ENCODE peak calls at places on chromosome 5, in ten cellular contexts. C, T, B, U, F, Q, M, S, P and H are unnamed samples.
A peak's percentile ranks its signal among the peaks of the same experiment; 100 is the strongest.

GRCh38 chr5:58825899-58826298 is 243.0 kb downstream of the RAB3C start:
- DNase-seq in C (no peak), T (no peak), B (no peak), U (no peak), F (no peak), Q (no peak), M (no peak), S (no peak), P (peak; percentile 8), H (no peak)

GRCh38 chr5:121745407-121745806 is 106.3 kb upstream of the FTMT start:
- DNase-seq in C (no peak), T (no peak), B (no peak), U (no peak), F (no peak), Q (no peak), M (no peak), S (no peak), P (no peak), H (no peak)

GRCh38 chr5:118293378-118293777 is 695.0 kb downstream of the DTWD2 start:
- DNase-seq in C (no peak), T (no peak), B (no peak), U (no peak), F (no peak), Q (no peak), M (no peak), S (no peak), P (no peak), H (no peak)

GRCh38 chr5:122816726-122817125 is 28.7 kb upstream of the SNX24 start:
- DNase-seq in C (peak; percentile 1), T (no peak), B (no peak), U (no peak), F (no peak), Q (no peak), M (no peak), S (no peak), P (no peak), H (no peak)

GRCh38 chr5:63125392-63125791 is 546.8 kb downstream of the LRRC70 start:
- DNase-seq in C (no peak), T (no peak), B (no peak), U (no peak), F (no peak), Q (no peak), M (no peak), S (no peak), P (no peak), H (no peak)

GRCh38 chr5:96733771-96734498 is 71.8 kb downstream of the CAST start:
- DNase-seq in C (no peak), T (no peak), B (no peak), U (no peak), F (no peak), Q (no peak), M (no peak), S (peak; percentile 24), P (no peak), H (no peak)

GRCh38 chr5:131496400-131496713 is 138.7 kb downstream of the RAPGEF6 start:
- DNase-seq in C (no peak), T (no peak), B (no peak), U (no peak), F (no peak), Q (no peak), M (no peak), S (no peak), P (no peak), H (no peak)

GRCh38 chr5:64160196-64160595 is 5.4 kb upstream of the RNF180 start:
- DNase-seq in C (no peak), T (no peak), B (no peak), U (no peak), F (no peak), Q (no peak), M (no peak), S (no peak), P (no peak), H (no peak)

GRCh38 chr5:15926586-15926985 is 253.0 kb downstream of the MARCHF11 start:
- DNase-seq in C (no peak), T (no peak), B (no peak), U (no peak), F (no peak), Q (no peak), M (no peak), S (no peak), P (no peak), H (no peak)

GRCh38 chr5:128083811-128084227 is 253 bp downstream of the SLC12A2 start:
- DNase-seq in C (peak; percentile 87), T (no peak), B (no peak), U (no peak), F (peak; percentile 63), Q (no peak), M (no peak), S (peak; percentile 57), P (peak; percentile 71), H (peak; percentile 82)

GRCh38 chr5:154878642-154879335 is 20.4 kb downstream of the CNOT8 start:
- DNase-seq in C (no peak), T (no peak), B (no peak), U (no peak), F (no peak), Q (no peak), M (no peak), S (no peak), P (no peak), H (no peak)

GRCh38 chr5:8628521-8628920 is 759.6 kb downstream of the MTRR start:
- DNase-seq in C (no peak), T (no peak), B (no peak), U (no peak), F (no peak), Q (no peak), M (no peak), S (no peak), P (no peak), H (no peak)

GRCh38 chr5:142109356-142110045 is 922 bp downstream of the NDFIP1 start:
- DNase-seq in C (no peak), T (peak; percentile 16), B (no peak), U (no peak), F (no peak), Q (peak; percentile 22), M (peak; percentile 34), S (peak; percentile 51), P (no peak), H (no peak)

DNA sequence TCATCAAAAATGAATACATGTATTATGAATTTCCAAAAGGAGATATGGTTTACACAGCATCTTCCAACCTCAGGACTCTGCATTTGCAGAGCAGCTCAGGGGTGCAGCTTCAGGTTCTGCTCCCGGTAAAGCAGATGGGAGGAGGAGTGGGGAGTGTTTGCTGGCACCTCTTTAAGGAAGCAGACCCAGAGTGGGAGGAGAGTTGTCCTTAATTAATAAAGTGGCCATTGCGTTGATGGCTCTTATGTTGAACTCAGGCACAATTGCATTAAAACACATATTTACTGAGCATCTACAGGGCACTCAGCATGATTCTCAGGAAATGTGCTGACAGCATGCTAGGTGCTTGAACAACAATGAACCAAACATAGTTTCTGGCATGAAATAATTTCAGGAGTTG is 121.0 kb downstream of the PDZD2 start:
- DNase-seq in C (no peak), T (no peak), B (no peak), U (no peak), F (no peak), Q (no peak), M (no peak), S (no peak), P (no peak), H (no peak)
- TF ChIP-seq CTCF in C (no peak), T (no peak), B (no peak), U (no peak), F (no peak), Q (no peak), M (no peak), S (no peak), P (no peak), H (no peak)

GRCh38 chr5:66675369-66675768 is 79.2 kb downstream of the MAST4 start:
- DNase-seq in C (no peak), T (no peak), B (no peak), U (no peak), F (no peak), Q (no peak), M (no peak), S (no peak), P (no peak), H (no peak)

GRCh38 chr5:66680227-66680626 is 84.0 kb downstream of the MAST4 start:
- DNase-seq in C (no peak), T (no peak), B (no peak), U (no peak), F (no peak), Q (no peak), M (no peak), S (no peak), P (no peak), H (no peak)

GRCh38 chr5:66684663-66685062 is 88.5 kb downstream of the MAST4 start:
- DNase-seq in C (no peak), T (no peak), B (no peak), U (no peak), F (no peak), Q (no peak), M (no peak), S (no peak), P (no peak), H (no peak)

GRCh38 chr5:66680804-66681203 is 84.6 kb downstream of the MAST4 start:
- DNase-seq in C (no peak), T (no peak), B (no peak), U (no peak), F (no peak), Q (no peak), M (no peak), S (no peak), P (no peak), H (no peak)
- TF ChIP-seq CTCF in C (peak; percentile 19), T (no peak), B (peak; percentile 27), U (no peak), F (peak; percentile 48), Q (no peak), M (peak; percentile 18), S (no peak), P (peak; percentile 29), H (peak; percentile 53)

DNA sequence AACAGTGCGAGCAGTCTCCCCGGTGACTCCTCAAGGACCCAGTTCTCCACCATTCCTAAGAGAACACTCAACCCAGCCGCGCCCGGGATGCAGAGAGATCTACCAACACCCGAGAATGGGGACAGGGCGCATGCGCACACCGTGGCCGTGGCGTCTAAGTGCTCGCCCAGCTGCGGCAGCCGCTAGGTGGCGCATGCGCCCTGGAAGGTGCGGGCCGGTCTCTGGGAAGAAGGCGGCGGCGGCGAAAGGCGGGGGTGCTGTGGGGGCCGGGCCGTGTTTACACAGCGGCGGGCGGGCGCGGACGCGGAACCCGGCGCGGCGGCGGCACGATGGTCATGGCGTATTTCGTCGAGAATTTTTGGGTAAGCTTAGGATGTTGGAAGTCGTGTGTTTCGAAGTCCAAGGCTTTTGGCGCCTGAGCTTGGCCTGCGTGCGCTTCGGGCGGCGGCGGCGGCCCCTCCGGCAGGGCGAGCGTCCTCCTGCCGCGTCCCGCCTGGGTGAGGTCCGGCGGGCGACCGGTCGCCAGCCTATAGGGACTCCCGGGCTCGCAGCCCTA is at the start of gene FCHO2:
- DNase-seq in C (peak; percentile 99), T (peak; percentile 98), B (peak; percentile 99), U (peak; percentile 100), F (peak; percentile 99), Q (peak; percentile 98), M (peak; percentile 97), S (peak; percentile 97), P (peak; percentile 99), H (peak; percentile 99)
- TF ChIP-seq CTCF in C (peak; percentile 63), T (peak; percentile 69), B (peak; percentile 96), U (peak; percentile 94), F (peak; percentile 86), Q (peak; percentile 90), M (peak; percentile 52), S (peak; percentile 68), P (peak; percentile 91), H (peak; percentile 92)

DNA sequence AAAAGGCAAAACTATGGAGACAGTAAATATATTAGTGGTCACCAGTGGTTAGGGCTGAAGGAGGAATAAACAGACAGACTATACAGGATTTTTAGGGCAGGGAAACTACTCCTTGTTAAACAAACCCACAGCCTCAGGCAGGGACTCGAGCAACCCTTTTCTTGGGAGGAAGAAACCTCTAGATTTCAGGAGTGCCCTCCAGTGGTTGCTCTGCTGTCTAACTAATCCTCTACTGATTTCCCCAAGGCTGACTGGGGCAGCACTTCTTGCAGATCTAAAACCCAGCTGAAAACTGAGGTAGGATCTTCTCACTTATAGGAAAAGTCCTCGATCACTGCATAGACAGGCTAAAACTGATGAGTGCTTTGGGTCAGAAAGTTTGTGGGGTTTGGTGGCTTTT is 176.8 kb downstream of the ISOC1 start:
- DNase-seq in C (no peak), T (no peak), B (no peak), U (no peak), F (no peak), Q (no peak), M (peak; percentile 77), S (peak; percentile 22), P (peak; percentile 22), H (no peak)
- TF ChIP-seq CTCF in C (no peak), T (no peak), B (no peak), U (no peak), F (no peak), Q (no peak), M (peak; percentile 67), S (peak; percentile 47), P (no peak), H (peak; percentile 30)